ENCODE peak calls at places on chromosomes 4 and X, in eight cellular contexts. L, S, V, M, G, X, P and N are unnamed samples.

GRCh38 chr4:125313497-125313896 is 1.3 kb upstream of the FAT4 start:
- DNase-seq in L (peak), S (peak), V (no peak), M (no peak), G (no peak), X (no peak), P (peak), N (no peak)

GRCh38 chr4:87268401-87268800 is 48.0 kb upstream of the KLHL8 start:
- DNase-seq in L (no peak), S (no peak), V (no peak), M (no peak), G (no peak), X (no peak), P (no peak), N (no peak)

GRCh38 chr4:123110685-123111084 is 188.3 kb upstream of the NUDT6 start:
- DNase-seq in L (no peak), S (no peak), V (no peak), M (no peak), G (no peak), X (no peak), P (no peak), N (no peak)

GRCh38 chr4:183600189-183600685 is 58.7 kb downstream of the RWDD4 start:
- DNase-seq in L (peak), S (no peak), V (no peak), M (no peak), G (no peak), X (no peak), P (no peak), N (no peak)

GRCh38 chrX:11380187-11380586 is 87.0 kb downstream of the AMELX start:
- DNase-seq in L (no peak), S (peak), V (no peak), M (no peak), G (no peak), X (no peak), P (no peak), N (no peak)

GRCh38 chrX:9153299-9153698 is 119.4 kb upstream of the FAM9B start:
- DNase-seq in L (peak), S (peak), V (no peak), M (no peak), G (no peak), X (no peak), P (no peak), N (no peak)

GRCh38 chr4:31187979-31188378 is 467.8 kb downstream of the PCDH7 start:
- DNase-seq in L (peak), S (no peak), V (no peak), M (no peak), G (no peak), X (no peak), P (no peak), N (no peak)

GRCh38 chr4:186291256-186291890 is 25.4 kb downstream of the F11 start:
- DNase-seq in L (no peak), S (no peak), V (no peak), M (no peak), G (no peak), X (no peak), P (no peak), N (no peak)

GRCh38 chrX:2592279-2592678 is 91.5 kb upstream of the DHRSX start:
- DNase-seq in L (no peak), S (no peak), V (no peak), M (no peak), G (no peak), X (no peak), P (no peak), N (no peak)

GRCh38 chrX:46577116-46578005 is 3.8 kb downstream of the CHST7 start:
- DNase-seq in L (peak), S (no peak), V (no peak), M (no peak), G (no peak), X (no peak), P (no peak), N (no peak)

GRCh38 chrX:9393571-9393970 is 71.3 kb upstream of the TBL1X start:
- DNase-seq in L (no peak), S (no peak), V (no peak), M (no peak), G (no peak), X (no peak), P (no peak), N (no peak)

GRCh38 chr4:88195666-88196365 is 37.4 kb upstream of the ABCG2 start:
- DNase-seq in L (no peak), S (no peak), V (no peak), M (no peak), G (no peak), X (no peak), P (no peak), N (no peak)

GRCh38 chrX:68599256-68600152 is 48.0 kb upstream of the STARD8 start:
- DNase-seq in L (peak), S (peak), V (no peak), M (no peak), G (no peak), X (no peak), P (no peak), N (no peak)

GRCh38 chr4:40662962-40663604 is 33.4 kb upstream of the RBM47 start:
- DNase-seq in L (peak), S (peak), V (no peak), M (no peak), G (peak), X (no peak), P (no peak), N (no peak)

GRCh38 chrX:318068-318738 is 393 bp downstream of the GTPBP6 start:
- DNase-seq in L (peak), S (peak), V (no peak), M (peak), G (peak), X (peak), P (peak), N (peak)

GRCh38 chr4:106583108-106583507 is 214.5 kb upstream of the GIMD1 start:
- DNase-seq in L (no peak), S (no peak), V (no peak), M (no peak), G (no peak), X (no peak), P (no peak), N (no peak)

GRCh38 chr4:26162095-26162494 is 158.7 kb upstream of the RBPJ start:
- DNase-seq in L (no peak), S (no peak), V (no peak), M (no peak), G (no peak), X (no peak), P (no peak), N (no peak)

GRCh38 chr4:113756005-113756410 is 5.5 kb downstream of the CAMK2D start:
- DNase-seq in L (peak), S (peak), V (no peak), M (no peak), G (no peak), X (no peak), P (no peak), N (no peak)

GRCh38 chrX:106170318-106170717 is 2.2 kb downstream of the PWWP3B start:
- DNase-seq in L (peak), S (peak), V (no peak), M (no peak), G (no peak), X (no peak), P (no peak), N (no peak)

GRCh38 chr4:169225812-169226211 is 44.9 kb downstream of the SH3RF1 start:
- DNase-seq in L (peak), S (peak), V (no peak), M (no peak), G (no peak), X (no peak), P (no peak), N (no peak)

GRCh38 chrX:40867352-40867751 is 132.0 kb upstream of the MED14 start:
- DNase-seq in L (peak), S (peak), V (no peak), M (no peak), G (no peak), X (no peak), P (no peak), N (no peak)

GRCh38 chr4:68373513-68373912 is 23.6 kb upstream of the YTHDC1 start:
- DNase-seq in L (no peak), S (peak), V (peak), M (peak), G (peak), X (peak), P (peak), N (peak)

GRCh38 chr4:17189322-17189721 is 290.9 kb upstream of the LDB2 start:
- DNase-seq in L (no peak), S (peak), V (no peak), M (no peak), G (no peak), X (no peak), P (no peak), N (no peak)

GRCh38 chr4:75542824-75543223 is 13.0 kb upstream of the ODAPH start:
- DNase-seq in L (peak), S (peak), V (no peak), M (no peak), G (no peak), X (no peak), P (no peak), N (no peak)

GRCh38 chrX:153781428-153782047 is 697 bp downstream of the SRPK3 start:
- DNase-seq in L (no peak), S (no peak), V (no peak), M (no peak), G (no peak), X (no peak), P (no peak), N (no peak)

GRCh38 chr4:151712777-151713176 is 48.0 kb downstream of the GATB start:
- DNase-seq in L (no peak), S (no peak), V (no peak), M (no peak), G (no peak), X (no peak), P (no peak), N (no peak)

GRCh38 chr4:128163177-128164117 is 102.3 kb downstream of the LARP1B start:
- DNase-seq in L (peak), S (peak), V (no peak), M (no peak), G (no peak), X (no peak), P (no peak), N (no peak)

GRCh38 chr4:504076-504475 is 5.1 kb downstream of the PIGG start:
- DNase-seq in L (no peak), S (peak), V (no peak), M (no peak), G (no peak), X (no peak), P (no peak), N (no peak)

GRCh38 chr4:38154681-38155588 is 194.7 kb downstream of the PTTG2 start:
- DNase-seq in L (no peak), S (no peak), V (no peak), M (peak), G (no peak), X (no peak), P (peak), N (no peak)

GRCh38 chr4:110190249-110190648 is 8.2 kb downstream of the ELOVL6 start:
- DNase-seq in L (no peak), S (no peak), V (no peak), M (no peak), G (no peak), X (no peak), P (no peak), N (no peak)

GRCh38 chrX:118862086-118862485 is 38.5 kb downstream of the ZCCHC12 start:
- DNase-seq in L (no peak), S (no peak), V (no peak), M (no peak), G (no peak), X (no peak), P (no peak), N (no peak)

GRCh38 chr4:159142254-159142653 is 39.4 kb downstream of the RAPGEF2 start:
- DNase-seq in L (no peak), S (peak), V (no peak), M (no peak), G (no peak), X (no peak), P (no peak), N (no peak)

GRCh38 chr4:59570850-59571476 is 1629.2 kb upstream of the ADGRL3 start:
- DNase-seq in L (no peak), S (no peak), V (no peak), M (no peak), G (no peak), X (no peak), P (no peak), N (no peak)

GRCh38 chrX:51006068-51006467 is 95.5 kb downstream of the BMP15 start:
- DNase-seq in L (no peak), S (no peak), V (no peak), M (no peak), G (no peak), X (no peak), P (no peak), N (no peak)

GRCh38 chr4:158624889-158625478 is 46.7 kb downstream of the C4orf46 start:
- DNase-seq in L (peak), S (peak), V (no peak), M (no peak), G (no peak), X (no peak), P (peak), N (no peak)

GRCh38 chrX:55522577-55523254 is 33.1 kb upstream of the USP51 start:
- DNase-seq in L (no peak), S (no peak), V (no peak), M (peak), G (no peak), X (no peak), P (peak), N (no peak)